ENCODE peak calls at places on chromosomes 12 and 14, in four cellular contexts. One of them, this sample, is unnamed.

GRCh38 chr14:93160353-93160801 is 24.3 kb downstream of the MOAP1 start:
- DNase-seq in neuronal stem cell: no peak
- DNase-seq in mesenchymal stem cell: no peak
- DNase-seq in A549: peak
- DNase-seq in this sample: no peak

GRCh38 chr12:66044731-66045130 is 85.8 kb downstream of the LLPH start:
- DNase-seq in A549: no peak
- DNase-seq in neuronal stem cell: no peak
- DNase-seq in mesenchymal stem cell: peak
- DNase-seq in this sample: no peak

GRCh38 chr14:77309122-77309521 is 11.6 kb downstream of the POMT2 start:
- DNase-seq in mesenchymal stem cell: no peak
- DNase-seq in A549: no peak
- DNase-seq in neuronal stem cell: no peak
- DNase-seq in this sample: no peak

GRCh38 chr12:51388066-51388799 is 3.0 kb downstream of the GALNT6 start:
- DNase-seq in A549: no peak
- DNase-seq in mesenchymal stem cell: peak
- DNase-seq in neuronal stem cell: no peak
- DNase-seq in this sample: no peak

GRCh38 chr14:74463697-74464096 is 29.4 kb downstream of the NPC2 start:
- DNase-seq in A549: no peak
- DNase-seq in mesenchymal stem cell: no peak
- DNase-seq in neuronal stem cell: no peak
- DNase-seq in this sample: no peak

GRCh38 chr14:104977681-104978647 is at the start of gene AHNAK2:
- DNase-seq in mesenchymal stem cell: peak
- DNase-seq in A549: peak
- DNase-seq in neuronal stem cell: peak
- DNase-seq in this sample: no peak

GRCh38 chr14:99259327-99259726 is 12.7 kb downstream of the BCL11B start:
- DNase-seq in A549: no peak
- DNase-seq in mesenchymal stem cell: no peak
- DNase-seq in neuronal stem cell: no peak
- DNase-seq in this sample: no peak

GRCh38 chr12:75561921-75562320 is 50.5 kb upstream of the KRR1 start:
- DNase-seq in neuronal stem cell: no peak
- DNase-seq in mesenchymal stem cell: no peak
- DNase-seq in A549: no peak
- DNase-seq in this sample: no peak

GRCh38 chr14:61322011-61322798 is 826 bp downstream of the PRKCH start:
- DNase-seq in A549: peak
- DNase-seq in neuronal stem cell: no peak
- DNase-seq in mesenchymal stem cell: no peak
- DNase-seq in this sample: no peak

GRCh38 chr12:122871851-122872785 is 23.8 kb downstream of the VPS37B start:
- DNase-seq in mesenchymal stem cell: peak
- DNase-seq in A549: no peak
- DNase-seq in neuronal stem cell: no peak
- DNase-seq in this sample: no peak

GRCh38 chr14:104196461-104197180 is 58.2 kb downstream of the KIF26A start:
- DNase-seq in mesenchymal stem cell: no peak
- DNase-seq in neuronal stem cell: no peak
- DNase-seq in A549: no peak
- DNase-seq in this sample: no peak

GRCh38 chr12:64385468-64385867 is 5.1 kb downstream of the C12orf56 start:
- DNase-seq in mesenchymal stem cell: no peak
- DNase-seq in A549: no peak
- DNase-seq in neuronal stem cell: no peak
- DNase-seq in this sample: peak

GRCh38 chr14:60087664-60088063 is 4.1 kb upstream of the PCNX4 start:
- DNase-seq in neuronal stem cell: no peak
- DNase-seq in A549: no peak
- DNase-seq in mesenchymal stem cell: no peak
- DNase-seq in this sample: no peak

GRCh38 chr14:76067536-76067935 is 82.0 kb downstream of the IFT43 start:
- DNase-seq in mesenchymal stem cell: no peak
- DNase-seq in neuronal stem cell: no peak
- DNase-seq in A549: no peak
- DNase-seq in this sample: no peak

GRCh38 chr12:46452061-46452615 is 79.6 kb upstream of the SLC38A2 start:
- DNase-seq in mesenchymal stem cell: peak
- DNase-seq in A549: no peak
- DNase-seq in neuronal stem cell: no peak
- DNase-seq in this sample: no peak

GRCh38 chr14:30596972-30597371 is 25.1 kb upstream of the SCFD1 start:
- DNase-seq in A549: no peak
- DNase-seq in mesenchymal stem cell: no peak
- DNase-seq in neuronal stem cell: no peak
- DNase-seq in this sample: no peak

GRCh38 chr12:61993734-61994345 is 266.4 kb upstream of the USP15 start:
- DNase-seq in neuronal stem cell: peak
- DNase-seq in A549: no peak
- DNase-seq in mesenchymal stem cell: peak
- DNase-seq in this sample: no peak

GRCh38 chr14:76926521-76927251 is 100.5 kb downstream of the LRRC74A start:
- DNase-seq in neuronal stem cell: no peak
- DNase-seq in A549: no peak
- DNase-seq in mesenchymal stem cell: peak
- DNase-seq in this sample: no peak

GRCh38 chr12:100141998-100142850 is 450 bp downstream of the BLTP3B start:
- DNase-seq in neuronal stem cell: peak
- DNase-seq in mesenchymal stem cell: no peak
- DNase-seq in A549: no peak
- DNase-seq in this sample: no peak

GRCh38 chr12:50840809-50841487 is 1.8 kb upstream of the TMPRSS12 start:
- DNase-seq in A549: no peak
- DNase-seq in neuronal stem cell: no peak
- DNase-seq in mesenchymal stem cell: no peak
- DNase-seq in this sample: no peak

GRCh38 chr12:120834489-120835303 is 69.5 kb downstream of the SPPL3 start:
- DNase-seq in mesenchymal stem cell: no peak
- DNase-seq in neuronal stem cell: no peak
- DNase-seq in A549: no peak
- DNase-seq in this sample: no peak

GRCh38 chr14:106843376-106843775 is 1317.0 kb downstream of the TMEM121 start:
- DNase-seq in mesenchymal stem cell: no peak
- DNase-seq in neuronal stem cell: no peak
- DNase-seq in A549: no peak
- DNase-seq in this sample: no peak

GRCh38 chr14:53306267-53306721 is 153.2 kb upstream of the DDHD1 start:
- DNase-seq in mesenchymal stem cell: peak
- DNase-seq in neuronal stem cell: peak
- DNase-seq in A549: peak
- DNase-seq in this sample: no peak

GRCh38 chr14:73428354-73428824 is 30.0 kb downstream of the NUMB start:
- DNase-seq in A549: no peak
- DNase-seq in mesenchymal stem cell: peak
- DNase-seq in neuronal stem cell: no peak
- DNase-seq in this sample: no peak

GRCh38 chr12:62719027-62719426 is 215.9 kb downstream of the PPM1H start:
- DNase-seq in neuronal stem cell: no peak
- DNase-seq in mesenchymal stem cell: no peak
- DNase-seq in A549: no peak
- DNase-seq in this sample: no peak

GRCh38 chr14:92584856-92585255 is 71.3 kb downstream of the RIN3 start:
- DNase-seq in mesenchymal stem cell: peak
- DNase-seq in neuronal stem cell: no peak
- DNase-seq in A549: no peak
- DNase-seq in this sample: no peak

GRCh38 chr14:105019861-105020814 is 745 bp downstream of the CDCA4 start:
- DNase-seq in A549: no peak
- DNase-seq in neuronal stem cell: peak
- DNase-seq in mesenchymal stem cell: peak
- DNase-seq in this sample: no peak

GRCh38 chr14:49720744-49721143 is 27.8 kb downstream of the KLHDC1 start:
- DNase-seq in mesenchymal stem cell: no peak
- DNase-seq in neuronal stem cell: no peak
- DNase-seq in A549: no peak
- DNase-seq in this sample: no peak

GRCh38 chr12:112839386-112839972 is 47.9 kb downstream of the RPH3A start:
- DNase-seq in neuronal stem cell: no peak
- DNase-seq in mesenchymal stem cell: peak
- DNase-seq in A549: peak
- DNase-seq in this sample: peak

GRCh38 chr14:94665121-94665520 is 52.9 kb downstream of the SERPINA3 start:
- DNase-seq in A549: no peak
- DNase-seq in mesenchymal stem cell: no peak
- DNase-seq in neuronal stem cell: no peak
- DNase-seq in this sample: no peak

GRCh38 chr12:2959194-2959507 is at the start of gene TEAD4:
- DNase-seq in A549: peak
- DNase-seq in mesenchymal stem cell: peak
- DNase-seq in neuronal stem cell: peak
- DNase-seq in this sample: no peak

GRCh38 chr12:77894548-77894947 is 63.9 kb downstream of the NAV3 start:
- DNase-seq in mesenchymal stem cell: no peak
- DNase-seq in neuronal stem cell: no peak
- DNase-seq in A549: no peak
- DNase-seq in this sample: no peak

GRCh38 chr14:90726656-90727055 is 89.6 kb downstream of the TTC7B start:
- DNase-seq in mesenchymal stem cell: peak
- DNase-seq in neuronal stem cell: no peak
- DNase-seq in A549: no peak
- DNase-seq in this sample: no peak

GRCh38 chr12:19771858-19772257 is 332.6 kb downstream of the AEBP2 start:
- DNase-seq in neuronal stem cell: no peak
- DNase-seq in A549: no peak
- DNase-seq in mesenchymal stem cell: peak
- DNase-seq in this sample: no peak

GRCh38 chr14:22282429-22282828 is 306.6 kb downstream of the DAD1 start:
- DNase-seq in neuronal stem cell: no peak
- DNase-seq in A549: no peak
- DNase-seq in mesenchymal stem cell: no peak
- DNase-seq in this sample: no peak

GRCh38 chr14:51816031-51816430 is 44.4 kb upstream of the GNG2 start:
- DNase-seq in mesenchymal stem cell: no peak
- DNase-seq in neuronal stem cell: no peak
- DNase-seq in A549: no peak
- DNase-seq in this sample: no peak

DNA sequence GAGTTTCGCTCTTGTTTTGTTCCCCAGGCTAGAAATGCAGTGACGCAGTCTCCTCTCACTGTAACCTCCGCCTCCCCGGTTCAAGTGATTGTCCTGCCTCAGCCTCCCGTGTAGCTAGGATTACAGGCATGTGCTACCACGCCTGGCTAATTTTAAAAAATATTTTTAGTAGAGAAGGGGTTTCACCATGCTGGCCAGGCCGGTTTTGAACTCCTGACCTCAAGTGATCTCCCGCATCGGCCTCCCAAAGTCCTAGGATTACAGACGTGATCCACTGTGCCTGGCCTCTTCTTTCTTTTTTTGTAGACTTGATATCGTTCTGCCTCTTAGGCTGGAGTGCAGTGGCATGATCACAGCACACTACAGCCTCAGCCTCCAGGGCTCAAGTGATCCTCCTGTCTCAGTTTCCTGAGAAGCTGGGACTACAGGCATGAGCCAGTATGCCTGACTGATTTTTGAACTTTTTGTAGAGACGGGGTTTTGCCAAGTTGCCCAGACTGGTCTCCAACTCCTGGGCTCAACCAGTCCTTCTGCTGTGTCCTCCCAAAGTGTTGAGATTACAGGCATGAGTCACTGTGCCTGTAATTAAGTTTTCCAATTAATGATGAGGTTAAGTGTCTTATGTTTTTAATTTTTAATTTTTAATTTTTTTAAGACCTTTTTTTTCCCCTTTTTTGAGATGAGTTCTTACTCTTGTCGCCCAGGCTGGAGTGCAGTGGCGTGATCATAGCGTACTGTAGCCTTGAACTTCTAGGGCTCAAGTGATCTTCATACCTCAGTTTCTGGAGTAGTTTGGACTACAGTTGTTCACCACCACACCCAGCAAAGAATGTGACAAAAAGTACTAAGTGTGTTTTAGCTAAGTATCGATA is 10.2 kb downstream of the RCOR1 start:
- DNase-seq in neuronal stem cell: no peak
- DNase-seq in mesenchymal stem cell: no peak
- DNase-seq in A549: no peak
- DNase-seq in this sample: no peak
- H3K4me2 ChIP-seq in neuronal stem cell: no peak
- H3K4me2 ChIP-seq in mesenchymal stem cell: no peak
- H3K4me2 ChIP-seq in A549: no peak
- H3K4me2 ChIP-seq in this sample: peak

GRCh38 chr12:54977857-54978256 is 6.7 kb downstream of the TESPA1 start:
- DNase-seq in A549: no peak
- DNase-seq in neuronal stem cell: no peak
- DNase-seq in mesenchymal stem cell: no peak
- DNase-seq in this sample: no peak
- H3K4me3 ChIP-seq in A549: no peak
- H3K4me3 ChIP-seq in neuronal stem cell: no peak
- H3K4me3 ChIP-seq in mesenchymal stem cell: no peak
- H3K4me3 ChIP-seq in this sample: no peak

GRCh38 chr14:96091941-96092411 is 52.8 kb downstream of the C14orf132 start:
- DNase-seq in neuronal stem cell: no peak
- DNase-seq in A549: no peak
- DNase-seq in mesenchymal stem cell: no peak
- DNase-seq in this sample: no peak
- H3K4me2 ChIP-seq in neuronal stem cell: no peak
- H3K4me2 ChIP-seq in A549: no peak
- H3K4me2 ChIP-seq in mesenchymal stem cell: no peak
- H3K4me2 ChIP-seq in this sample: no peak

GRCh38 chr14:32430326-32430725 is 101.2 kb downstream of the AKAP6 start:
- DNase-seq in neuronal stem cell: no peak
- DNase-seq in A549: no peak
- DNase-seq in mesenchymal stem cell: peak
- DNase-seq in this sample: no peak

GRCh38 chr14:32428875-32429274 is 99.8 kb downstream of the AKAP6 start:
- DNase-seq in mesenchymal stem cell: no peak
- DNase-seq in neuronal stem cell: no peak
- DNase-seq in A549: no peak
- DNase-seq in this sample: no peak

GRCh38 chr14:32426596-32427408 is 97.7 kb downstream of the AKAP6 start:
- DNase-seq in mesenchymal stem cell: peak
- DNase-seq in A549: no peak
- DNase-seq in neuronal stem cell: no peak
- DNase-seq in this sample: no peak

GRCh38 chr14:32426028-32426427 is 96.9 kb downstream of the AKAP6 start:
- DNase-seq in A549: no peak
- DNase-seq in mesenchymal stem cell: no peak
- DNase-seq in neuronal stem cell: no peak
- DNase-seq in this sample: no peak

GRCh38 chr14:32428149-32428548 is 99.1 kb downstream of the AKAP6 start:
- DNase-seq in mesenchymal stem cell: no peak
- DNase-seq in A549: no peak
- DNase-seq in neuronal stem cell: peak
- DNase-seq in this sample: no peak
- H3K4me3 ChIP-seq in mesenchymal stem cell: no peak
- H3K4me3 ChIP-seq in A549: no peak
- H3K4me3 ChIP-seq in neuronal stem cell: no peak
- H3K4me3 ChIP-seq in this sample: no peak

This sample was measured in keratinocyte.